ENCODE peak calls at places on chromosomes 12 and 14, in four cellular contexts. X, K, T and A are unnamed samples.

GRCh38 chr12:110908377-110909136 is 11.8 kb downstream of the MYL2 start:
- DNase-seq in X (no peak), K (no peak), T (no peak), A (no peak)

GRCh38 chr12:60345442-60345841 is 749.6 kb downstream of the SLC16A7 start:
- DNase-seq in X (no peak), K (no peak), T (no peak), A (no peak)

GRCh38 chr14:21136024-21136423 is 19.8 kb downstream of the OR5AU1 start:
- DNase-seq in X (no peak), K (peak), T (no peak), A (no peak)

GRCh38 chr12:80713419-80713818 is 3.3 kb upstream of the MYF5 start:
- DNase-seq in X (no peak), K (no peak), T (no peak), A (no peak)

GRCh38 chr12:26402648-26403047 is 207.3 kb downstream of the SSPN start:
- DNase-seq in X (peak), K (no peak), T (no peak), A (no peak)

GRCh38 chr12:10497602-10498001 is 8.1 kb upstream of the EIF2S3B start:
- DNase-seq in X (no peak), K (peak), T (no peak), A (peak)

GRCh38 chr12:67928621-67929369 is 60.5 kb upstream of the IFNG-AS1 start:
- DNase-seq in X (no peak), K (no peak), T (no peak), A (no peak)

GRCh38 chr14:70188608-70189540 is at the start of gene SLC8A3:
- DNase-seq in X (peak), K (peak), T (no peak), A (no peak)

GRCh38 chr14:23523229-23524016 is 28.1 kb downstream of the ZFHX2 start:
- DNase-seq in X (no peak), K (no peak), T (no peak), A (no peak)

GRCh38 chr12:14664434-14665023 is 31.9 kb downstream of the GUCY2C start:
- DNase-seq in X (no peak), K (peak), T (peak), A (no peak)

GRCh38 chr14:53953002-53953827 is 3.4 kb downstream of the BMP4 start:
- DNase-seq in X (peak), K (peak), T (no peak), A (no peak)

GRCh38 chr12:90216815-90217214 is 508.2 kb upstream of the ATP2B1 start:
- DNase-seq in X (no peak), K (peak), T (no peak), A (no peak)

GRCh38 chr14:38847161-38847560 is 255.9 kb downstream of the SEC23A start:
- DNase-seq in X (no peak), K (no peak), T (no peak), A (no peak)

GRCh38 chr12:45284096-45284901 is 68.4 kb downstream of the ANO6 start:
- DNase-seq in X (peak), K (peak), T (no peak), A (no peak)

GRCh38 chr12:3757261-3757660 is 4.4 kb upstream of the CRACR2A start:
- DNase-seq in X (no peak), K (no peak), T (no peak), A (no peak)

GRCh38 chr12:26428420-26428819 is 233.0 kb downstream of the SSPN start:
- DNase-seq in X (no peak), K (no peak), T (no peak), A (no peak)

GRCh38 chr14:63544641-63545234 is 1.6 kb upstream of the PPP2R5E start:
- DNase-seq in X (no peak), K (peak), T (no peak), A (no peak)

GRCh38 chr14:101284711-101285110 is 276.6 kb upstream of the DIO3 start:
- DNase-seq in X (no peak), K (no peak), T (no peak), A (no peak)

GRCh38 chr12:111767362-111768158 is 827 bp downstream of the ALDH2 start:
- DNase-seq in X (peak), K (no peak), T (no peak), A (no peak)